ENCODE peak calls at places on chromosomes 1 and 21, in five cellular contexts. O, Q, L, X and B are unnamed samples.

GRCh38 chr1:206050655-206051235 is 2.2 kb upstream of the RHEX start:
- DNase-seq in Q (peak), L (no peak), O (no peak), X (no peak), B (no peak)

GRCh38 chr1:53249706-53250105 is 11.4 kb upstream of the MAGOH start:
- DNase-seq in O (no peak), X (no peak), L (no peak), Q (no peak), B (no peak)

GRCh38 chr21:41610042-41610839 is 102.3 kb upstream of the TMPRSS2 start:
- DNase-seq in Q (peak), X (peak), O (peak), L (peak), B (no peak)

GRCh38 chr1:57157818-57158606 is 192.2 kb upstream of the C8B start:
- DNase-seq in Q (no peak), O (no peak), L (no peak), X (no peak), B (no peak)

GRCh38 chr1:41496080-41497055 is 11.9 kb upstream of the EDN2 start:
- DNase-seq in Q (no peak), O (peak), X (peak), L (peak), B (no peak)

GRCh38 chr1:35707253-35708178 is 11.2 kb downstream of the C1orf216 start:
- DNase-seq in O (peak), Q (no peak), X (no peak), L (no peak), B (peak)

GRCh38 chr21:37006521-37007291 is at the start of gene RIPPLY3:
- DNase-seq in O (peak), Q (no peak), L (no peak), X (no peak), B (peak)

GRCh38 chr1:64236584-64236983 is 33.2 kb downstream of the UBE2U start:
- DNase-seq in X (no peak), Q (no peak), L (no peak), O (no peak), B (no peak)

GRCh38 chr1:53834776-53835175 is 3.3 kb downstream of the NDC1 start:
- DNase-seq in L (no peak), X (no peak), Q (peak), O (no peak), B (no peak)

GRCh38 chr1:233587958-233588799 is 25.7 kb upstream of the KCNK1 start:
- DNase-seq in O (peak), X (no peak), Q (no peak), L (no peak), B (no peak)

GRCh38 chr1:43890815-43891214 is 42.8 kb upstream of the ARTN start:
- DNase-seq in Q (no peak), O (no peak), X (no peak), L (no peak), B (no peak)

GRCh38 chr1:3403011-3403345 is 51.5 kb upstream of the ARHGEF16 start:
- DNase-seq in L (no peak), X (no peak), Q (no peak), O (no peak), B (no peak)
- H3K27ac ChIP-seq in L (no peak), X (peak), Q (no peak), O (no peak), B (no peak)

DNA sequence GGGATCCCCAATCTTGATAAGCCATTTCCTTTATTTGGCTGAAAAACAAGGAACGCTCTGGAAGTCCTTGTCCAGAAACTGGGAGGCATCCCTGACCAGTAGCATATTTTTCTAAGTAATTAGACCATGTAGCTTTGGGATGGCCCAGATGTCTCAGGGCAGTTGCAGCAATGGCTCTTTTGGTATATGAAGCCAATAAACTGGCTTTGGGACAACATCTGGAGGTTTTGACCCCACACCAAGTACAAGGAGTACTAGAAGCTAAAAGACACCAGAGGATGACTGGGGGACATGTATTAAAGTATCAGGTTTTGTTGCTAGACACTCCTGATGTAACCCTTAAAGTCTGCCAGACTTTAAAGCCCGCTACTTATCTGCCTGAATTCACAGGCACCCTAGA is 81.1 kb upstream of the KIAA0040 start:
- DNase-seq in O (no peak), X (peak), Q (no peak), L (no peak), B (no peak)
- H3K27ac ChIP-seq in O (no peak), X (no peak), Q (no peak), L (no peak), B (no peak)

DNA sequence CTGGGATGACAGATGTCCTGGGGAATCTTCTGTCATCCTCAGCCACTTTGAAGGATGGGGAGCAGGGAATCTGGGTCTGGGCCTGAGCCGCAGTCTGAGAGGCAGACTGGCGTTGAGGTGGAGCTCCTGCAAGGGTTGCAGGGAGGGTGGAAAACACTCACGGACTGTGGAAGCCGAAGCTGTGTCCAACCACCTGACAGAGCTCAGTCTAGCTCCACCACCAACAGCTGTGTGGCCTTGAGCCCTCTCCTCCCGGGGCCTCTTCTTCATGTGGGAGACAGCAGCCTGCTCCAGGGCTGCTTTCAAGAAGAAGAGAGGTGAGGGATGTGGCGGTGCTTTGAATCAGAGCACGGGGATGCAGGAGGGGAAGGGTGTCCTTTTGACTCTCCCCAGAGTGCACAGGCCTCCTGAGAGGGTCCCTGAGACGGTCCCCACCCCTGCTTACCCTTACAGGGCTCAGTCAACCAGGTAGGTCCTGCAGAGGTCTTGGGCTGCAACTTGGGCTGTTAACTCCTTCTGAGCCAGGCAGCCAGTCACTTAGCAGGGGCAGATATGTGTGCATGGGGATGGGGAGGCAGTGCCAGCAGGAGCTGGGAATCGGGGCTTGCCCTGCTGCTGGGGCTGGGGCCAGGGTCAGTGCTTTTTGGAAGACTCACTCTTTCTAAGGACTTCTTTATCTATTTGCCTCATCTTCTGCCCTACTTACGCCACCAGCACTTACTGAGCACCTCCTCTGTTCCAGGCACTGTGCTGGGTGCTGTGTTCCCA is 216.3 kb downstream of the PTPRU start:
- DNase-seq in L (no peak), Q (no peak), X (no peak), O (no peak), B (no peak)
- H3K27ac ChIP-seq in L (no peak), Q (no peak), X (no peak), O (no peak), B (no peak)

DNA sequence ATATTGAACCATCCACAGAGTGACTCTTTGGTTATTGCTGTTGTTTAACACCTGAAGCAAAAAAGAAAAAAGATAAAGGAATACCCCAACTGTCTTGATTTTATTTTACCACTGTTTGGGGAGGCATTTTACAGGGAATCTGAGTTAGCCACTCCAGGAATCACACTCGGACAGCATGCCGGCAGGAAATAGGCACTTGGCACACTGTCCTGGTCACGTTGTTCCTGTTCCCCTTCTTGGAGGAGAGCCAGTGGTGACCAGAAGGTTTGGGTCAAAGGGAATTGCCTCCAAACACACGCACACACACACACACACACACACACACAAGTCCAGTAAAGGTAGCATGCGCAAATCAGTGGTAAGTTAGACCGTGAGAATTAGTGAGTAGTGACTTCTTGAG is 13.8 kb downstream of the RGS4 start:
- DNase-seq in O (no peak), Q (no peak), X (peak), L (no peak), B (no peak)
- H3K27ac ChIP-seq in O (no peak), Q (no peak), X (peak), L (no peak), B (no peak)

GRCh38 chr1:227127891-227128290 is 187.8 kb downstream of the COQ8A start:
- DNase-seq in Q (no peak), O (no peak), X (no peak), L (no peak), B (no peak)
- H3K27ac ChIP-seq in Q (no peak), O (no peak), X (no peak), L (no peak), B (no peak)

DNA sequence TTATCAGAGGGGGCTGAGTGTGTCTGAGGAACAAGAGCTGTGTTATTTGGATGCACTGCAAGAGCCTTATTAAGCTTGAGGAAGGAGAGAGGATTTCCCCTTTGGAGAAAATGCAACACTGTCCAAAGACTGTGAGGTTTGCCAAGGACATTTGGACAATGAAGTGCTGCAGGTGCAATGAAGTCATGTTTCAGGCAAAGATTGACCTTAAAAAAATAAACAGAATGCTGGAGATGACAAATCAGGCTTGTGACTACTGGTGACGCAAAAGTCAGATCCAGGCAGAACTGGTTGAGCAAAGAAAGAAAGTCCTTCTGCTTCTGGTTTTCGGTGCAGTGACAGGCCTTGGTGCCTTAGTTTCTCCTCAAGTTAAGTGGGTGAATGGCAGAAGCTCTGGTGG is 125.2 kb upstream of the KIAA0040 start:
- DNase-seq in L (no peak), X (peak), O (no peak), Q (no peak), B (no peak)
- H3K27ac ChIP-seq in L (no peak), X (no peak), O (no peak), Q (no peak), B (no peak)

GRCh38 chr21:31257265-31257664 is 86.8 kb downstream of the TIAM1 start:
- DNase-seq in L (no peak), X (no peak), Q (no peak), O (no peak), B (no peak)
- H3K27ac ChIP-seq in L (no peak), X (no peak), Q (no peak), O (no peak), B (no peak)

GRCh38 chr1:222811671-222812070 is 3.2 kb upstream of the DISP1 start:
- DNase-seq in X (no peak), O (no peak), L (no peak), Q (no peak), B (no peak)

GRCh38 chr1:222815367-222815765 is 527 bp downstream of the DISP1 start:
- DNase-seq in X (peak), O (peak), Q (no peak), L (no peak), B (no peak)

GRCh38 chr1:222814536-222815366 is at the start of gene DISP1:
- DNase-seq in Q (peak), O (peak), X (peak), L (peak), B (peak)

GRCh38 chr1:222817529-222817928 is 2.7 kb downstream of the DISP1 start:
- DNase-seq in L (peak), Q (no peak), X (no peak), O (no peak), B (no peak)

GRCh38 chr1:222813866-222814535 is 838 bp upstream of the DISP1 start:
- DNase-seq in Q (peak), L (no peak), X (no peak), O (no peak), B (no peak)
- H3K27ac ChIP-seq in Q (no peak), L (peak), X (peak), O (no peak), B (peak)